ENCODE peak calls at places on chromosomes 5 and 9, in ten cellular contexts. N is IMR-90; I is stimulated activated CD4-positive, alpha-beta T cell treated with anti-CD3 and anti-CD28 coated beads, Interleukin-2, amount 100 ng/mL, for 48 hours; G is T-helper 9 cell; J is keratinocyte; X is left ventricle myocardium inferior; P is fibroblast of lung; B is astrocyte of the cerebellum; K is hypothalamus; C is HEK293T. D is an unnamed sample.

GRCh38 chr9:4497855-4498254 is 7.6 kb downstream of the SLC1A1 start:
- DNase-seq in X (no peak), I (no peak), J (no peak), B (no peak), N (peak), P (peak), C (no peak), K (no peak), G (no peak), D (no peak)

GRCh38 chr5:42467981-42468524 is 44.8 kb downstream of the GHR start:
- DNase-seq in P (no peak), C (no peak), K (no peak), J (no peak), I (no peak), G (no peak), X (no peak), N (no peak), B (no peak), D (no peak)

GRCh38 chr9:92749934-92750315 is 14.7 kb downstream of the BICD2 start:
- DNase-seq in J (no peak), P (peak), X (no peak), N (peak), B (no peak), K (no peak), C (no peak), G (no peak), I (no peak), D (no peak)

GRCh38 chr5:67310740-67311139 is 114.1 kb upstream of the CD180 start:
- DNase-seq in C (no peak), J (no peak), N (no peak), P (no peak), I (no peak), K (no peak), G (no peak), B (no peak), X (no peak), D (no peak)

GRCh38 chr5:92337772-92338234 is 954.7 kb upstream of the ARRDC3 start:
- DNase-seq in J (no peak), G (no peak), I (no peak), C (no peak), K (no peak), N (peak), P (peak), B (peak), X (no peak), D (no peak)

GRCh38 chr9:110152704-110153374 is 55.1 kb downstream of the C9orf152 start:
- DNase-seq in G (no peak), P (peak), I (no peak), N (peak), B (no peak), C (peak), X (no peak), J (no peak), K (no peak), D (peak)

GRCh38 chr5:65035212-65036206 is 266.8 kb downstream of the CWC27 start:
- DNase-seq in K (peak), G (peak), I (peak), N (peak), X (peak), J (peak), C (peak), B (peak), P (peak), D (peak)

GRCh38 chr5:85538362-85538761 is 1079.4 kb upstream of the COX7C start:
- DNase-seq in B (no peak), G (no peak), J (no peak), N (no peak), K (no peak), I (no peak), C (no peak), P (no peak), X (no peak), D (peak)

D was measured in midbrain.